ENCODE peak calls at places on chromosomes 2 and 18, in six cellular contexts. B, D, E, M, F and S are unnamed samples.

GRCh38 chr2:240250150-240250984 is 109.9 kb upstream of the OTOS start:
- DNase-seq in B (no peak), D (no peak), E (peak), M (no peak), F (no peak), S (peak)

GRCh38 chr2:156687715-156688114 is 251.5 kb downstream of the GPD2 start:
- DNase-seq in B (peak), D (no peak), E (no peak), M (no peak), F (no peak), S (no peak)

GRCh38 chr2:183371545-183371944 is 247.3 kb downstream of the NUP35 start:
- DNase-seq in B (no peak), D (no peak), E (no peak), M (no peak), F (no peak), S (no peak)

GRCh38 chr2:12897181-12897580 is 180.4 kb downstream of the TRIB2 start:
- DNase-seq in B (no peak), D (no peak), E (no peak), M (no peak), F (no peak), S (no peak)

GRCh38 chr2:1869987-1870386 is 125.7 kb upstream of the PXDN start:
- DNase-seq in B (no peak), D (no peak), E (no peak), M (no peak), F (peak), S (no peak)

GRCh38 chr2:228771719-228772254 is 499.3 kb downstream of the PID1 start:
- DNase-seq in B (peak), D (no peak), E (no peak), M (no peak), F (no peak), S (no peak)

GRCh38 chr2:176118606-176119370 is 2.2 kb downstream of the HOXD10 start:
- DNase-seq in B (no peak), D (no peak), E (no peak), M (no peak), F (no peak), S (no peak)

GRCh38 chr2:133561045-133561852 is 7.0 kb downstream of the NCKAP5 start:
- DNase-seq in B (peak), D (no peak), E (no peak), M (no peak), F (peak), S (no peak)

GRCh38 chr18:13797157-13797611 is 26.8 kb upstream of the MC5R start:
- DNase-seq in B (no peak), D (no peak), E (no peak), M (no peak), F (peak), S (no peak)

GRCh38 chr2:38723173-38723572 is 28.0 kb downstream of the SRSF7 start:
- DNase-seq in B (no peak), D (no peak), E (no peak), M (no peak), F (no peak), S (no peak)

GRCh38 chr2:240362826-240363717 is 72.4 kb upstream of the GPC1 start:
- DNase-seq in B (no peak), D (peak), E (no peak), M (no peak), F (no peak), S (peak)

GRCh38 chr2:203782262-203782976 is 76.0 kb downstream of the CD28 start:
- DNase-seq in B (peak), D (no peak), E (no peak), M (no peak), F (peak), S (peak)

GRCh38 chr2:239146011-239146641 is 254.7 kb downstream of the HDAC4 start:
- DNase-seq in B (no peak), D (no peak), E (no peak), M (no peak), F (no peak), S (peak)

GRCh38 chr2:161230959-161231358 is 70.7 kb downstream of the TANK start:
- DNase-seq in B (no peak), D (no peak), E (no peak), M (no peak), F (no peak), S (no peak)

GRCh38 chr2:52805901-52806410 is 961.6 kb upstream of the CHAC2 start:
- DNase-seq in B (no peak), D (no peak), E (no peak), M (no peak), F (peak), S (no peak)

GRCh38 chr18:36127866-36128845 is 984 bp downstream of the SLC39A6 start:
- DNase-seq in B (peak), D (no peak), E (peak), M (no peak), F (peak), S (no peak)